ENCODE peak calls at places on chromosome 1, in seven cellular contexts. W, M, X, V, E, J and R are unnamed samples.

GRCh38 chr1:63012339-63012738 is 228.4 kb downstream of the ATG4C start:
- DNase-seq in W (no peak), X (no peak), V (no peak), J (no peak), M (no peak), E (no peak), R (no peak)

GRCh38 chr1:186102107-186102506 is 272.9 kb downstream of the TPR start:
- DNase-seq in X (no peak), E (no peak), M (no peak), J (no peak), V (no peak), W (no peak), R (no peak)

GRCh38 chr1:85465099-85465790 is at the start of gene DDAH1:
- DNase-seq in V (peak), W (peak), J (peak), E (peak), M (peak), X (peak), R (peak)

GRCh38 chr1:208216062-208216461 is 28.1 kb downstream of the PLXNA2 start:
- DNase-seq in E (no peak), J (peak), X (peak), V (no peak), M (no peak), W (no peak), R (no peak)

GRCh38 chr1:77283701-77284425 is 2.0 kb downstream of the AK5 start:
- DNase-seq in W (no peak), J (no peak), X (no peak), E (no peak), V (no peak), M (no peak), R (no peak)

GRCh38 chr1:119472463-119473175 is 34.4 kb upstream of the HSD3B1 start:
- DNase-seq in W (no peak), E (no peak), M (no peak), J (no peak), V (no peak), X (no peak), R (no peak)

GRCh38 chr1:32709075-32709474 is 6.5 kb upstream of the SYNC start:
- DNase-seq in X (peak), J (no peak), V (no peak), E (peak), M (no peak), W (no peak), R (no peak)

GRCh38 chr1:226475112-226475511 is 67.2 kb upstream of the PARP1 start:
- DNase-seq in W (no peak), J (no peak), V (no peak), E (no peak), M (no peak), X (no peak), R (no peak)

GRCh38 chr1:153565529-153566374 is at the start of gene S100A2:
- DNase-seq in W (peak), J (peak), V (no peak), E (no peak), X (peak), M (peak), R (no peak)

GRCh38 chr1:149936076-149936991 is at the start of gene MTMR11:
- DNase-seq in E (no peak), V (no peak), J (peak), M (no peak), X (peak), W (no peak), R (peak)

GRCh38 chr1:6745073-6745472 is 40.2 kb upstream of the CAMTA1 start:
- DNase-seq in E (no peak), M (no peak), V (no peak), X (no peak), J (no peak), W (no peak), R (no peak)

GRCh38 chr1:31306278-31306677 is 9.4 kb downstream of the ZCCHC17 start:
- DNase-seq in X (peak), E (no peak), J (peak), W (no peak), M (no peak), V (no peak), R (no peak)

GRCh38 chr1:81664341-81664740 is 136.4 kb upstream of the ADGRL2 start:
- DNase-seq in W (no peak), V (no peak), X (no peak), E (no peak), M (no peak), J (peak), R (no peak)

GRCh38 chr1:76782777-76783176 is 84.5 kb upstream of the ST6GALNAC5 start:
- DNase-seq in X (no peak), W (no peak), V (no peak), M (no peak), J (peak), E (no peak), R (no peak)